ENCODE peak calls at places on chromosomes 7 and 10, in nine cellular contexts. A, I, G, D, O, H, W, V and T are unnamed samples.

GRCh38 chr7:114460021-114460420 is 45.4 kb downstream of the FOXP2 start:
- DNase-seq in H (no peak), A (no peak), G (no peak), V (no peak), I (no peak), W (no peak), D (no peak), O (no peak), T (no peak)

GRCh38 chr7:37987732-37988131 is 67.3 kb downstream of the EPDR1 start:
- DNase-seq in H (no peak), V (no peak), A (no peak), D (no peak), W (no peak), G (no peak), O (no peak), I (no peak), T (no peak)

GRCh38 chr7:141076377-141076776 is 2.5 kb downstream of the TMEM178B start:
- DNase-seq in I (no peak), A (no peak), W (no peak), V (peak; percentile 66), O (no peak), D (no peak), G (no peak), H (no peak), T (no peak)

GRCh38 chr7:158280467-158281154 is 307.0 kb downstream of the PTPRN2 start:
- DNase-seq in H (no peak), D (peak; percentile 33), W (no peak), A (no peak), G (peak; percentile 43), I (peak; percentile 7), V (no peak), O (peak; percentile 65), T (peak; percentile 21)

GRCh38 chr10:5888352-5888751 is 1.3 kb downstream of the ANKRD16 start:
- DNase-seq in V (no peak), H (no peak), W (no peak), I (no peak), G (no peak), A (no peak), O (no peak), D (peak; percentile 1), T (no peak)

GRCh38 chr10:95327367-95327766 is 36.6 kb upstream of the PDLIM1 start:
- DNase-seq in I (peak; percentile 36), A (peak; percentile 67), O (no peak), V (no peak), W (peak; percentile 56), G (no peak), H (no peak), D (peak; percentile 65), T (no peak)

GRCh38 chr7:34759477-34760125 is 101.6 kb downstream of the NPSR1 start:
- DNase-seq in W (no peak), I (no peak), O (no peak), H (no peak), V (peak; percentile 81), D (no peak), G (no peak), A (no peak), T (no peak)

GRCh38 chr7:47954231-47954911 is 6.1 kb upstream of the PKD1L1 start:
- DNase-seq in V (no peak), G (no peak), W (no peak), I (no peak), D (no peak), O (no peak), H (no peak), A (no peak), T (no peak)

GRCh38 chr10:33963656-33964175 is 629.2 kb upstream of the NRP1 start:
- DNase-seq in A (no peak), W (no peak), O (no peak), G (no peak), V (no peak), H (no peak), I (no peak), D (no peak), T (no peak)

GRCh38 chr7:81284576-81284975 is 365.7 kb upstream of the SEMA3C start:
- DNase-seq in W (no peak), O (no peak), G (no peak), I (no peak), V (no peak), H (no peak), D (no peak), A (no peak), T (no peak)

GRCh38 chr7:89238156-89238555 is 442.6 kb upstream of the TEX47 start:
- DNase-seq in V (no peak), H (no peak), G (no peak), D (no peak), O (no peak), W (no peak), I (no peak), A (no peak), T (no peak)

GRCh38 chr10:30027057-30028005 is 32.1 kb downstream of the JCAD start:
- DNase-seq in G (peak; percentile 88), D (peak; percentile 66), I (no peak), H (peak; percentile 81), V (peak; percentile 70), W (peak; percentile 38), A (peak; percentile 48), O (no peak), T (no peak)

GRCh38 chr7:157176771-157177170 is 38.0 kb downstream of the UBE3C start:
- DNase-seq in I (no peak), D (no peak), W (no peak), H (no peak), A (no peak), V (no peak), G (no peak), O (no peak), T (no peak)

DNA sequence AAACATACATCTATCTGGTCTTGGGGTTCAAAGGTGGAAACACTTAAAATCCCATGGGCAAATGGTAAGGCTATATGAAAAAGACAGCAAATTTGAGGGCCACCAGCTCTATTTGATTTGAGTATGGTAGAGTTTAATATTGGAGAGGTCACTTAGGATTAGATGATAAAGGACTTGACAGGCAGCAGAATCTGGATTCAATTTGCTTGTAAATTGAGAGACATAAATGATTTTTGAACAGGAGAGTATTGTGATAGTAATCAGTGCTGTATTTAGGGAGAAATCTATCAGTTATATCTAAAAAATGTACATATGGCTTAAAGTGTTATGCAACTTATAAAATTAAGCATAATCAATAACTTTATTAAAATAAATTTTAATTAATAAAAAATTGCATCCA is 155.2 kb downstream of the SEMA3A start:
- DNase-seq in W (no peak), I (no peak), G (no peak), H (no peak), A (no peak), D (no peak), V (no peak), O (no peak), T (no peak)
- H3K4me1 ChIP-seq in W (no peaks in the 10 kb centered on the region), I (no peaks in the 10 kb centered on the region), G (no peaks in the 10 kb centered on the region), H (no peaks in the 10 kb centered on the region), A (no peaks in the 10 kb centered on the region), D (no peaks in the 10 kb centered on the region), V (peaks cover 5% of the 10 kb centered on the region), O (no peaks in the 10 kb centered on the region), T (peaks cover 12% of the 10 kb centered on the region)

DNA sequence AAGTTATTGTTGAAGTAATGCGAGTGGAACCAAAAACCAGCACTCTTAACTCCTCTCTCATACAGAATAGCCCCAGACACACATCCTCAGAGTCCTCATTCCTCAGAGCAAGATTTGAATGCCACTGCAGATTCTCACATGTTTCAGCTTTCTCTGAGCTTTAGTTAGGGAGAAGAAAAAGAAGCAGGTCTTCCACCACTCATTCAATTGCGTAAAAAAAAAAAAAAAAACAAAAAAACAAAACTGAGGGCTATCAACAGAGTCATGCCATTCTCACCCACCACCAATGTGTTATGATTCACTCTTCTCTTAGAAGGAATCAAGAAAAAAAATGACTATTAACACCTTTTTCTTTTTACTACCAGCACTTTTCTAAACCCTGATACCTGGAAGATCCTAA is 287.7 kb downstream of the IPMK start:
- DNase-seq in V (no peak), G (no peak), O (no peak), I (no peak), D (no peak), W (no peak), A (no peak), H (no peak), T (no peak)
- TF ChIP-seq CTCF in V (no peak), G (no peak), O (no peak), I (no peak), D (no peak), W (no peak), A (no peak), H (no peak), T (no peak)

GRCh38 chr10:70324341-70324861 is 40.6 kb upstream of the NPFFR1 start:
- DNase-seq in D (peak; percentile 45), O (peak; percentile 69), I (no peak), H (peak; percentile 17), G (peak; percentile 71), A (no peak), V (peak; percentile 55), W (no peak), T (no peak)
- H3K27ac ChIP-seq in D (no peak overlapping the region), O (no peak overlapping the region), I (no peak overlapping the region), H (peak overlapping the region; percentile 14), G (no peak overlapping the region), A (peak overlapping the region; percentile 80), V (no peak overlapping the region), W (peak overlapping the region; percentile 63), T (no peak overlapping the region)

GRCh38 chr10:71996598-71997371 is 32.6 kb downstream of the CHST3 start:
- DNase-seq in O (no peak), I (no peak), G (no peak), V (no peak), H (no peak), A (no peak), W (no peak), D (no peak), T (no peak)

GRCh38 chr10:71999360-72000072 is 35.3 kb downstream of the CHST3 start:
- DNase-seq in O (no peak), A (peak; percentile 81), G (peak; percentile 95), W (peak; percentile 85), D (no peak), V (peak; percentile 22), I (peak; percentile 74), H (no peak), T (no peak)

GRCh38 chr10:72000073-72001025 is 36.2 kb downstream of the CHST3 start:
- DNase-seq in W (no peak), O (no peak), V (no peak), D (no peak), H (no peak), A (no peak), G (no peak), I (no peak), T (no peak)

GRCh38 chr10:71998840-71999194 is 34.6 kb downstream of the CHST3 start:
- DNase-seq in D (no peak), G (peak; percentile 86), W (peak; percentile 66), H (no peak), V (no peak), I (peak; percentile 74), A (peak; percentile 78), O (no peak), T (peak; percentile 83)

GRCh38 chr10:71998119-71998839 is 34.1 kb downstream of the CHST3 start:
- DNase-seq in O (no peak), G (no peak), V (no peak), H (no peak), I (no peak), W (peak; percentile 76), D (no peak), A (no peak), T (no peak)
- H3K4me1 ChIP-seq in O (peaks cover 64% of the 10 kb centered on the region), G (peaks cover 24% of the 10 kb centered on the region), V (peaks cover 3% of the 10 kb centered on the region), H (no peaks in the 10 kb centered on the region), I (peaks cover 76% of the 10 kb centered on the region), W (peaks cover 78% of the 10 kb centered on the region), D (peaks cover 36% of the 10 kb centered on the region), A (peaks cover 59% of the 10 kb centered on the region), T (peaks cover 56% of the 10 kb centered on the region)

GRCh38 chr10:127614484-127614883 is 65.4 kb downstream of the NPS start:
- DNase-seq in V (no peak), G (no peak), O (no peak), I (no peak), D (no peak), A (no peak), W (no peak), H (no peak), T (no peak)
- TF ChIP-seq CTCF in V (no peak), G (no peak), O (no peak), I (no peak), D (no peak), A (no peak), W (no peak), H (no peak), T (no peak)